ENCODE peak calls at places on chromosomes 11 and 22, in five cellular contexts. One of them, this sample, is unnamed.

GRCh38 chr11:107696140-107696539 is 15.7 kb downstream of the SLN start:
- DNase-seq in anterior cingulate cortex: no peak
- DNase-seq in DMS153: no peak
- DNase-seq in RPMI7951: peak
- DNase-seq in MCF 10A: peak
- DNase-seq in this sample: no peak

GRCh38 chr11:36053901-36054300 is 110.0 kb downstream of the LDLRAD3 start:
- DNase-seq in MCF 10A: peak
- DNase-seq in anterior cingulate cortex: no peak
- DNase-seq in RPMI7951: no peak
- DNase-seq in DMS153: no peak
- DNase-seq in this sample: no peak

GRCh38 chr11:14189874-14190273 is 169.1 kb downstream of the RRAS2 start:
- DNase-seq in RPMI7951: no peak
- DNase-seq in anterior cingulate cortex: peak
- DNase-seq in DMS153: no peak
- DNase-seq in MCF 10A: peak
- DNase-seq in this sample: no peak

GRCh38 chr22:49995413-49996191 is 17.0 kb downstream of the IL17REL start:
- DNase-seq in anterior cingulate cortex: no peak
- DNase-seq in RPMI7951: no peak
- DNase-seq in DMS153: no peak
- DNase-seq in MCF 10A: no peak
- DNase-seq in this sample: no peak

GRCh38 chr22:46735747-46736608 is 2.1 kb downstream of the CERK start:
- DNase-seq in DMS153: no peak
- DNase-seq in anterior cingulate cortex: no peak
- DNase-seq in RPMI7951: no peak
- DNase-seq in MCF 10A: no peak
- DNase-seq in this sample: no peak

GRCh38 chr22:29300807-29301601 is 5.4 kb upstream of the GAS2L1 start:
- DNase-seq in RPMI7951: no peak
- DNase-seq in MCF 10A: peak
- DNase-seq in DMS153: no peak
- DNase-seq in anterior cingulate cortex: no peak
- DNase-seq in this sample: no peak

GRCh38 chr11:120089036-120090001 is 48.6 kb downstream of the TRIM29 start:
- DNase-seq in RPMI7951: no peak
- DNase-seq in MCF 10A: no peak
- DNase-seq in DMS153: no peak
- DNase-seq in anterior cingulate cortex: no peak
- DNase-seq in this sample: no peak

GRCh38 chr11:18046116-18046777 is at the start of gene TPH1:
- DNase-seq in DMS153: peak
- DNase-seq in MCF 10A: peak
- DNase-seq in RPMI7951: peak
- DNase-seq in anterior cingulate cortex: no peak
- DNase-seq in this sample: no peak

GRCh38 chr11:80388536-80388935 is 947.7 kb upstream of the TENM4 start:
- DNase-seq in anterior cingulate cortex: no peak
- DNase-seq in DMS153: no peak
- DNase-seq in RPMI7951: no peak
- DNase-seq in MCF 10A: no peak
- DNase-seq in this sample: no peak

GRCh38 chr11:70019576-70020011 is 58.5 kb upstream of the ANO1 start:
- DNase-seq in anterior cingulate cortex: no peak
- DNase-seq in DMS153: no peak
- DNase-seq in MCF 10A: peak
- DNase-seq in RPMI7951: no peak
- DNase-seq in this sample: no peak

GRCh38 chr11:44004452-44004833 is 43.3 kb upstream of the ACCSL start:
- DNase-seq in anterior cingulate cortex: no peak
- DNase-seq in MCF 10A: no peak
- DNase-seq in RPMI7951: no peak
- DNase-seq in DMS153: no peak
- DNase-seq in this sample: no peak

GRCh38 chr11:116657842-116658825 is 114.7 kb downstream of the BUD13 start:
- DNase-seq in MCF 10A: no peak
- DNase-seq in RPMI7951: peak
- DNase-seq in DMS153: no peak
- DNase-seq in anterior cingulate cortex: no peak
- DNase-seq in this sample: no peak

GRCh38 chr11:60127311-60127811 is 38.9 kb downstream of the MS4A2 start:
- DNase-seq in RPMI7951: peak
- DNase-seq in anterior cingulate cortex: no peak
- DNase-seq in DMS153: no peak
- DNase-seq in MCF 10A: peak
- DNase-seq in this sample: no peak

GRCh38 chr22:39617761-39618757 is 47.5 kb downstream of the CACNA1I start:
- DNase-seq in anterior cingulate cortex: no peak
- DNase-seq in DMS153: no peak
- DNase-seq in RPMI7951: no peak
- DNase-seq in MCF 10A: no peak
- DNase-seq in this sample: no peak